ENCODE peak calls at places on chromosomes 11 and 22, in four cellular contexts. R is A549, C is K562, F is HepG2. W is an unnamed sample.

GRCh38 chr11:59224419-59224928 is 11.7 kb upstream of the MPEG1 start:
- DNase-seq in R (no peak), C (no peak), F (no peak), W (no peak)

GRCh38 chr11:11171854-11172253 is 181.2 kb downstream of the CSNK2A3 start:
- DNase-seq in R (no peak), C (no peak), F (no peak), W (no peak)

GRCh38 chr11:126405906-126406305 is 50.4 kb downstream of the ST3GAL4 start:
- DNase-seq in R (no peak), C (no peak), F (no peak), W (no peak)

GRCh38 chr11:72673943-72674828 is at the start of gene PDE2A:
- DNase-seq in R (no peak), C (no peak), F (no peak), W (no peak)

GRCh38 chr11:95443386-95443785 is 212.4 kb upstream of the SESN3 start:
- DNase-seq in R (no peak), C (peak), F (peak), W (no peak)

GRCh38 chr22:32501797-32502290 is 27.2 kb downstream of the FBXO7 start:
- DNase-seq in R (no peak), C (no peak), F (no peak), W (peak)

GRCh38 chr22:30892731-30893221 is 75.8 kb downstream of the MORC2 start:
- DNase-seq in R (no peak), C (no peak), F (no peak), W (no peak)

GRCh38 chr11:12001152-12001551 is 7.3 kb downstream of the DKK3 start:
- DNase-seq in R (no peak), C (no peak), F (no peak), W (no peak)

GRCh38 chr11:124415356-124415923 is 9.2 kb downstream of the OR8B4 start:
- DNase-seq in R (peak), C (peak), F (peak), W (peak)

GRCh38 chr11:130995266-130995665 is 79.0 kb upstream of the SNX19 start:
- DNase-seq in R (no peak), C (no peak), F (no peak), W (no peak)

GRCh38 chr22:31754813-31755212 is 994 bp downstream of the DEPDC5 start:
- DNase-seq in R (no peak), C (no peak), F (peak), W (no peak)

GRCh38 chr22:32752326-32752725 is 49.2 kb upstream of the TIMP3 start:
- DNase-seq in R (no peak), C (no peak), F (no peak), W (peak)

GRCh38 chr11:128776434-128777284 is 82.8 kb downstream of the FLI1 start:
- DNase-seq in R (peak), C (peak), F (no peak), W (peak)

GRCh38 chr11:128172046-128172878 is 415.1 kb downstream of the ETS1 start:
- DNase-seq in R (peak), C (peak), F (peak), W (peak)

GRCh38 chr11:1258401-1259075 is 35.7 kb downstream of the MUC5B start:
- DNase-seq in R (no peak), C (no peak), F (no peak), W (no peak)
- TF ChIP-seq MAZ in R (no peak), C (no peak), F (no peak), W (no peak)

GRCh38 chr11:75349540-75350116 is 1.8 kb downstream of the ARRB1 start:
- DNase-seq in R (no peak), C (peak), F (no peak), W (no peak)

GRCh38 chr11:75350122-75350742 is 1.2 kb downstream of the ARRB1 start:
- DNase-seq in R (no peak), C (no peak), F (no peak), W (no peak)

GRCh38 chr11:75346912-75347647 is 4.4 kb downstream of the ARRB1 start:
- DNase-seq in R (no peak), C (no peak), F (no peak), W (peak)

GRCh38 chr11:75346296-75346695 is 5.2 kb downstream of the ARRB1 start:
- DNase-seq in R (no peak), C (no peak), F (no peak), W (no peak)

GRCh38 chr11:75347781-75348613 is 3.5 kb downstream of the ARRB1 start:
- DNase-seq in R (no peak), C (peak), F (peak), W (peak)
- TF ChIP-seq MAZ in R (no peak), C (no peak), F (no peak), W (no peak)

DNA sequence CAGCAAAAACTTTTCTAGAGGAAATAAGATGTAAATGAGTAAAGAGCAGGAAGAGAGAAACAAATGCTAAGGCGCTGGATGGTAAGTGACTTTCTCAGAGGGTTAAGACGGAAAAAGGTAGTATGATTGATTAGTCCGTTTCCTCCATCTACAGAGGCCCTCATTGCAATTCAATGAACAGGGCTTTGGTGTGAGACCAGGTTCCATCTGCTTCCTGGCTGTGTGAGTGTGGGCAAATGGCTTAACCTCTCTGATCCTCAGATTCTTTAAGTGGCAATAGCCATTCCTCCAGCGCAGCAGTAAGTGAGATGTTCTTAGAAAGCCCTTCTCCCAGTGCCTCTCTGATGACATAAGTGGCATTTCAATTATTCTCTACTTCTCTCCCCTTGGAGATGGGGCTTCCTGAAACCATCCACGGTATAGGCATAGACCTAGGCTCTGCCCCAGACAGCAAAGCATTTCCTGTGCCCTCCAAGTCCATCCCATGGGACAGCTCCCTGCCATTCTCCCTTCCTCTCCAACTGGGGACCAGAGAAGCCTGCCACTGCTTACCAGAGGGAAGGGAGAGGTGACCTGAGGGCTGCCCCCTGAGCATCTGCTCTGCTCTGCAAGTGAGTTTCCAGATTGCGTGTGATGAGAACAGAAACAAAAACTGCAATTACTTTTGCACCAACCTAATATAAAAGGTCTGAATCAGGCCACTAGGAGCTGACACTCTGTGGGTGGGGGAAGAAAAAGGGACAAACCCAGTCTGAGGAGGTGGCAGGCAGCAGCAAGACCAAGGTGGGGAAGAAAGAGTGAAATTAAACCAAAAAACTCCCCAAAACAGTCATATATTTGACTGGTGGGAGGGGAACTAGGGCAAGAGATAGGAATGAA is 12.7 kb upstream of the CD44 start:
- DNase-seq in R (no peak), C (no peak), F (no peak), W (no peak)
- TF ChIP-seq MAZ in R (no peak), C (no peak), F (no peak), W (no peak)

GRCh38 chr11:32472226-32472625 is 36.9 kb upstream of the WT1 start:
- DNase-seq in R (no peak), C (no peak), F (no peak), W (no peak)
- TF ChIP-seq MAZ in R (no peak), C (no peak), F (no peak), W (no peak)

GRCh38 chr11:2752204-2752772 is 52.5 kb upstream of the KCNQ1OT1 start:
- DNase-seq in R (no peak), C (no peak), F (no peak), W (peak)

GRCh38 chr11:2751523-2752203 is 51.9 kb upstream of the KCNQ1OT1 start:
- DNase-seq in R (no peak), C (no peak), F (no peak), W (no peak)

GRCh38 chr11:2750101-2750509 is 50.3 kb upstream of the KCNQ1OT1 start:
- DNase-seq in R (no peak), C (no peak), F (no peak), W (no peak)

GRCh38 chr11:2748814-2749554 is 49.2 kb upstream of the KCNQ1OT1 start:
- DNase-seq in R (no peak), C (no peak), F (no peak), W (no peak)

DNA sequence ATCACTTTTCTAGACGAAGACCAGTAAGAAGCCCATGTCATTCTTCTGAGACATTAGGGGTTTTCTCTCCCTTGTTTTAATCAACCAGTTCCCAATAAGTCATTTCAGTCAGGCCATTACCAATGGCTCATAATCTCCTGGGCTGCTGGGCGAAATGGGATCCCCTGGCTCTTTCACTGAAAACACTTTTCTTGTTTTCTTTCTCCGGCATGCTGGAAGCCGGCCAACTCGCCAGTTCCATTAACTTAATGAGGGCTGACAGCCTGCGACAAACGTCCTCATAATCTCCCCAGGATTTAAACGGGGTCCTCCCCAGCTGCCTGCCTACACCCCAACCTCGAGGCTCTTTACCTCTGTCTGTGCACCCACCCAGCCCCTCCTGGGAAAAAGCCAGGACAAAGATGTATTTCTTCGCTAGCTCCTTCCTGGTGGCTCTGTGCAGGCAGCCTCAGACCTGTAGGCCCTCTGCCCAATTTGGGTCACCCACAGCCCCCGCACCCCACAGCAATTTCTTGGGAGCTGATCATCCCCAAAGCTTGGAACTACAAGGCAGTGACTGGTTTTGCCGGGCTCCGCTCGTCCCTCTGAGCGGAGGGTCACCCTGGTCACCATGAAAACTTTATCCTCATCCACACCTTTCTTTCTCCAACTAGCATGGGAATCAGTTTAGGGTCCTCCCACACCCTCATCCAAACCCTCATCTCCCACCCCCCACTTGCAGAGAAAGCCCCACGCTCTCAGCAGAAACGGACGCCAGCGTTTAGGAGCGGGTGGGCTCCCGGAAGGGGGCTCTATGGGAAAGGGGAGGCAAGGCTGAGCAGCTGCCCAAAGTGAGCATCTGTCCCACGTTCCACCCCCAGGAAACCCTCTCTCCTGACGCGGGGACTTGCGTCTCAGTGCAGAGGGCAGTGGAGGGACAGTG is 51.1 kb upstream of the KCNQ1OT1 start:
- DNase-seq in R (no peak), C (no peak), F (no peak), W (no peak)
- TF ChIP-seq MAZ in R (no peak), C (no peak), F (no peak), W (no peak)

GRCh38 chr11:100624346-100624745 is 62.7 kb upstream of the ARHGAP42 start:
- DNase-seq in R (no peak), C (no peak), F (no peak), W (peak)
- TF ChIP-seq MAZ in R (no peak), C (no peak), F (no peak), W (no peak)

DNA sequence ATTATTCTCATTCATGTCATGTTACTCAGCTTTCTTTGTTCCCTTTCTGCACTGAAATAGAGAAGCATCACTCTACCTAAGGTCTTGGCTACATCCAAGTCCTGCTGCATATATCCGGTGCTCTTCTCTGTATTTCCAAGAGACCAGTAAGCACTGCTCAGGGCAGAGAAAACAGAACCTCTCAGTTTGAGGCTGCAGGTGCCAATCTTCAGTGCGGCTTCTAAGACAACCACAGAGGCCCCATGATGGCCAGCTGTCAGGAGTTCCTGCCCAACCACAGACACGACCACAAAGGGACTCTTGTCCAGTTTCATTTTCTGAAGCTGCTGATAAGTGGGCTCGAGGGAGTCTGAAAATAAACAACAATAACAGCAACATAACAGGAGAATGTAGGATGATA is 378.4 kb upstream of the PITPNB start:
- DNase-seq in R (no peak), C (no peak), F (no peak), W (peak)
- TF ChIP-seq MAZ in R (no peak), C (no peak), F (no peak), W (no peak)

DNA sequence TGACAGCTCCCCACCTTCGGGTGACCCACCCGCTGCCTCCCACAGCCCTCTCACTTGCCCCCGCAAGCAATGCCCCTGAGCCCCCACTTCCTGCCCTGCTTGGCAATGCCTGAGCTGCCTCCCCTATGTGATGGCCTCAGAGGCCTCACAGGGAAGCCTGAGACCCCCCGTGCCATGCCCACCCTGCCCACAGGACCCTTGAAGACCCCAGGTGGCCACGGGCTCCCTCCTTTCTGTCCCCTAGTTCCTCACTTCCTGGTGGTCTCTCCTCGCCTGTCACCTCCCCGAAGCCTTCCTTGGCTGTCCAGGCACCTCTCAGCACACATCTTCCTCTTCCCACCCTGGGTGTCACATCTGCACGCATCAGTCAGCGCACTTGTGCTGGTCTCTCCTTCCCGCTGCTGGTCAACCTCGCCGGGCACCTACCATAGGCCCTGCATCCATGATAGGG is 90.5 kb downstream of the BRD1 start:
- DNase-seq in R (no peak), C (no peak), F (no peak), W (no peak)
- TF ChIP-seq MAZ in R (no peak), C (no peak), F (no peak), W (no peak)

GRCh38 chr22:25083414-25084166 is 116.1 kb upstream of the CRYBB3 start:
- DNase-seq in R (no peak), C (no peak), F (peak), W (no peak)

GRCh38 chr22:25085156-25085555 is 114.5 kb upstream of the CRYBB3 start:
- DNase-seq in R (no peak), C (no peak), F (no peak), W (no peak)

GRCh38 chr22:25086902-25087282 is 112.8 kb upstream of the CRYBB3 start:
- DNase-seq in R (no peak), C (no peak), F (no peak), W (no peak)

GRCh38 chr22:25084405-25085107 is 115.1 kb upstream of the CRYBB3 start:
- DNase-seq in R (no peak), C (no peak), F (no peak), W (no peak)

DNA sequence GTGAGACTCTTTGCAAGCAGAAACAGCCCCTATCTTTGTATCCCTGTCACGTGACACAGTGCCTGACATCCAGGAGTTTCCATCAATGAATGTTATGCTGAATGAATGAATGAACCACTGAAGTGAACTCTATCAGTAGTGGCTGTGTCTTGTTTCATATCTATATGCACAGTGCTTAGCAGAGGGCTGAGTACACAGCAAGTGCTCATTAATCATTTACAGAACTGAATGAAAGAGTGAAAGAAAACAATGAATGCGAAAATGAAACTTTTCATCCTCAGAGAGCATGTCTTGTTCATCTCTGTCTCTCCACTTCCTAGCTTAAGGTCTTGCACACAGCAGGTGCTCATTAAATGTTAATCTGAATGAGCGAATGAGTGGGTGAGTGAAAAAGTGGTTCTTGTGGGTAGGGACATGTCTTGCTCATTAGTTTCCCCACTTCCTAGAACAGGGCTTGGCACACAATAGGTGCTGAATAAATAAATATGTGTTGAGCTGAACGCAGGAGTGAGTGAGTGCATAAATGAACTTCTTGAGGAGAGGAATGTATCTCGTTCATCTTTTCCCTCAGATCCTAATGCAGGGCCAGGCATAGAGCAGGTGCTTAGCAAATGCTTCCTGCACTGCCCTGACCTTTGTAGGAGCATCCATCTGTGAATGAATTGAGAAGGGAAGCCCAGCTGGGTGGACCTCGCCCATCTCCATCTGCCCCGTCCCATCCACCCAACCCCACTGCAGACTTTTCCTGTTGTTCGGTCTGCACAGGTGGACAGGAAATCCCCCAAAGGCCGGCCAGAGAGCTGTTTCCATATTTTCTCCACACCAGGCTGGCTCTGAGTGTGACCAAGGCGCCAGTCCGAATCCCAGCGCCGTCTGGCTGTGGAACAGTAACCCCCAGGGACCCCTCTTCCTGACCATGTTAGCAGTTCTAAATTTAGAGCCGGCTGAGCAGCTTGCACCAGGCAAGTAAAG is 113.4 kb upstream of the CRYBB3 start:
- DNase-seq in R (no peak), C (no peak), F (peak), W (no peak)
- TF ChIP-seq MAZ in R (no peak), C (no peak), F (no peak), W (no peak)

W was measured in IMR-90.